ENCODE peak calls at places on chromosomes 13 and 19, in eight cellular contexts. N is uterus; Q is HFFc6; S is posterior cingulate gyrus; C is GM10248; D is stimulated activated CD4-positive, alpha-beta T cell treated with anti-CD3 and anti-CD28 coated beads, Interleukin-4, amount 100 ng/mL, for 48 hours; U is omental fat pad; H is WTC11. W is an unnamed sample.

GRCh38 chr13:105871768-105872167 is 663.7 kb downstream of the EFNB2 start:
- DNase-seq in Q (no peak), S (no peak), C (no peak), D (no peak), N (no peak), H (no peak), U (no peak), W (no peak)

GRCh38 chr19:10269333-10270179 is 1.4 kb upstream of the ICAM1 start:
- DNase-seq in H (peak), U (peak), S (peak), C (peak), N (peak), D (peak), Q (peak), W (peak)

GRCh38 chr13:109700176-109700575 is 86.2 kb downstream of the IRS2 start:
- DNase-seq in S (peak), H (no peak), Q (no peak), D (no peak), U (no peak), C (no peak), N (no peak), W (peak)

GRCh38 chr13:93769607-93770006 is 543.0 kb downstream of the GPC6 start:
- DNase-seq in S (no peak), D (no peak), H (no peak), N (no peak), U (no peak), C (no peak), Q (no peak), W (no peak)

GRCh38 chr19:44356383-44357111 is at the start of gene ZNF112:
- DNase-seq in Q (peak), N (peak), U (peak), H (peak), S (peak), C (no peak), D (no peak), W (peak)

GRCh38 chr19:35629332-35629633 is 447 bp downstream of the RBM42 start:
- DNase-seq in C (no peak), Q (no peak), H (no peak), D (no peak), U (no peak), N (no peak), S (no peak), W (no peak)

GRCh38 chr13:108352599-108352998 is 83.1 kb downstream of the TNFSF13B start:
- DNase-seq in C (no peak), D (no peak), U (no peak), H (no peak), Q (no peak), N (no peak), S (no peak), W (no peak)

GRCh38 chr13:112990783-112991182 is 21.8 kb downstream of the MCF2L start:
- DNase-seq in C (no peak), S (no peak), Q (no peak), H (peak), U (no peak), D (no peak), N (no peak), W (no peak)

GRCh38 chr19:31548941-31549340 is 199.7 kb upstream of the TSHZ3 start:
- DNase-seq in N (peak), D (no peak), U (no peak), Q (peak), S (no peak), C (no peak), H (peak), W (peak)

GRCh38 chr13:63954683-63955082 is 2539.0 kb upstream of the PCDH20 start:
- DNase-seq in Q (no peak), C (no peak), N (no peak), S (no peak), H (no peak), U (no peak), D (no peak), W (no peak)

GRCh38 chr19:51926426-51926783 is 867 bp upstream of the ZNF613 start:
- DNase-seq in S (no peak), N (no peak), Q (no peak), H (no peak), C (no peak), U (no peak), D (no peak), W (no peak)

GRCh38 chr19:51473009-51473707 is 5.2 kb upstream of the CEACAM18 start:
- DNase-seq in S (peak), Q (peak), D (peak), N (peak), H (peak), U (peak), C (peak), W (peak)

GRCh38 chr13:104181526-104182231 is 1115.5 kb upstream of the SLC10A2 start:
- DNase-seq in H (no peak), Q (no peak), U (no peak), S (no peak), N (no peak), C (no peak), D (no peak), W (no peak)

W was measured in brain microvascular endothelial cell.